ENCODE peak calls at places on chromosomes 6 and 20, in six cellular contexts. T is naive thymus-derived CD4-positive, alpha-beta T cell; Y is ovary; I is HL-60; C is pancreas; P is heart left ventricle. X is an unnamed sample.
A peak's percentile ranks its signal among the peaks of the same experiment; 100 is the strongest.

GRCh38 chr6:139970591-139970991 is 596.1 kb upstream of the CITED2 start:
- DNase-seq in T (no peak), Y (no peak), I (no peak), C (no peak), P (no peak), X (no peak)

GRCh38 chr6:133699986-133700385 is 188.9 kb upstream of the TCF21 start:
- DNase-seq in T (no peak), Y (no peak), I (no peak), C (no peak), P (no peak), X (no peak)

GRCh38 chr6:83770910-83771309 is 62.0 kb upstream of the SNAP91 start:
- DNase-seq in T (no peak), Y (no peak), I (no peak), C (no peak), P (no peak), X (no peak)

GRCh38 chr20:48180039-48180438 is 394.8 kb upstream of the SULF2 start:
- DNase-seq in T (no peak), Y (no peak), I (no peak), C (no peak), P (no peak), X (no peak)

GRCh38 chr6:97594834-97595233 is 311.8 kb upstream of the MMS22L start:
- DNase-seq in T (no peak), Y (no peak), I (no peak), C (no peak), P (peak; percentile 23), X (no peak)

GRCh38 chr6:168711049-168711640 is 270.2 kb downstream of the SMOC2 start:
- DNase-seq in T (no peak), Y (no peak), I (no peak), C (no peak), P (no peak), X (no peak)

GRCh38 chr20:45300961-45301360 is 5.7 kb upstream of the RBPJL start:
- DNase-seq in T (no peak), Y (no peak), I (peak; percentile 44), C (no peak), P (no peak), X (peak; percentile 72)

GRCh38 chr6:79353226-79353625 is 118.7 kb upstream of the HMGN3 start:
- DNase-seq in T (no peak), Y (no peak), I (no peak), C (no peak), P (no peak), X (no peak)

GRCh38 chr20:2700913-2701620 is 8.5 kb downstream of the EBF4 start:
- DNase-seq in T (no peak), Y (no peak), I (no peak), C (no peak), P (peak; percentile 5), X (no peak)

GRCh38 chr6:23874985-23875384 is 251.0 kb upstream of the NRSN1 start:
- DNase-seq in T (no peak), Y (no peak), I (no peak), C (no peak), P (no peak), X (no peak)

GRCh38 chr20:62320581-62321354 is 18.0 kb downstream of the ADRM1 start:
- DNase-seq in T (no peak), Y (peak; percentile 17), I (no peak), C (no peak), P (no peak), X (no peak)

GRCh38 chr6:113481441-113481840 is 375.7 kb upstream of the MARCKS start:
- DNase-seq in T (no peak), Y (no peak), I (peak; percentile 65), C (no peak), P (no peak), X (no peak)

GRCh38 chr6:139371421-139372253 is 2.8 kb downstream of the CITED2 start:
- DNase-seq in T (no peak), Y (no peak), I (no peak), C (no peak), P (no peak), X (no peak)

GRCh38 chr6:1386310-1386709 is 3.1 kb upstream of the FOXF2 start:
- DNase-seq in T (no peak), Y (no peak), I (no peak), C (no peak), P (no peak), X (no peak)
- H3K27me3 ChIP-seq in T (peaks cover 26% of the 10 kb centered on the region), Y (peaks cover 7% of the 10 kb centered on the region), I (peaks cover 82% of the 10 kb centered on the region), C (peaks cover 8% of the 10 kb centered on the region), P (peaks cover 87% of the 10 kb centered on the region), X (no peaks in the 10 kb centered on the region)

DNA sequence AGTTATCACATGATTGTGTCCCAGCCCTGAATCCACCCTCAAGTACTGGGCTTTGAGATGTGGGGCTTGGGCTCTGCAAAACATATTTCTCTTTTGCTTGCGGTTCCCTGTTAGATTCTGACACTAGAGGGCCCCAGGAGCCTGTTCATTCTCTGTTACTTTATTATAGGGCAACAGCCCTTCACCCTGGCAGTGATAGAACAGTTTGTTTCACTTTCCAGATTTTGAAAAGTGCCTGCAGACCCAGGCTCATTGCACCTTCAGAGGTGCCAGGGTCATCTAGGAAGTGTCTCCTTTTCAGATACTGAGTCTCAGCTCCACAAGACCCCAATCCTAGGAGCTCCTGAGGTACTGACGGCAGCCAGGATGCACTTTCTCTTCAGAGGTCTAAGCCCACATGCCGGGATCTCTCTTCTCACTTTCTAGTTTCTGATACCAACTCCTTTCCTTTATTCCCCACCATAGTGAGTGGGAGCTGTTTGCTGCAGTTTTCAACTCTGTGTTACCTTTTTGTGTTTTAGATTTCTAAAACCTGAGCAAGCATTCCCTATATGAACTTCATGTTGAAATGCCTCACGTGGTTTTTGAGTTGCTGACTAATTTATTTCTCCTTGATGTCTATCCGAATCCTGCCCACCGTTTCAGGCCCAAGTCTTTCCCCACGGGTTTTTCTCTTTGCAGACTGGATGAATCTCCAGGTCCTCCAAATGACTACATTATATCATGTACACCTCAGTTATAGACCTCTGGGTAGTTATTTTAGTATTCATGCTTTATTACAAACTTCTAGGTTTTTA is 10.9 kb downstream of the ABT1 start:
- DNase-seq in T (no peak), Y (no peak), I (peak; percentile 64), C (no peak), P (no peak), X (no peak)
- H3K4me3 ChIP-seq in T (peak overlapping the region; percentile 46), Y (no peak overlapping the region), I (no peak overlapping the region), C (no peak overlapping the region), P (peak overlapping the region; percentile 34), X (peak overlapping the region; percentile 46)

DNA sequence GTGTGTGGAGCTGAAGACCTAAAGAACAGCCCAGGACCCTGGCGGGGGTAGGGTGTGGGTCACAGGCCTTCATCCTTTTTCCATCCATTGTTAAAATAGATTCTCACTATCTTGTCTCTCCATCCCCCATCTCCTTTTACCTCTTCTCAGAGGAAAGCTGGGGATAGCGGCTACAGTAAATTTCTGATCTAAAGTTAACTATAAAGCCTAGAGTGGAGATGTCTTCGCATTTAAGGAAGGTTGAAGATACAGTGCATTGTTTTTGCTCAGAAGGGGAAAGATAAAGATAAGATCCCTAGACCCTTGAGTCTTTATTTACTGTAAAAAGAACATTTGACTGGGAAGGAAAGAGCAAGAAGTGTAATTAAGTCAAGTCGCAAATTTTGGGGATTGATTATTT is 8.6 kb downstream of the FOXA2 start:
- DNase-seq in T (no peak), Y (no peak), I (no peak), C (no peak), P (no peak), X (no peak)
- H3K27me3 ChIP-seq in T (peaks cover 9% of the 10 kb centered on the region), Y (no peaks in the 10 kb centered on the region), I (peaks cover 69% of the 10 kb centered on the region), C (no peaks in the 10 kb centered on the region), P (peaks cover 90% of the 10 kb centered on the region), X (no peaks in the 10 kb centered on the region)

GRCh38 chr6:10433322-10433721 is 18.4 kb upstream of the TFAP2A start:
- DNase-seq in T (no peak), Y (no peak), I (no peak), C (no peak), P (no peak), X (no peak)

GRCh38 chr6:10425973-10426780 is 11.3 kb upstream of the TFAP2A start:
- DNase-seq in T (no peak), Y (no peak), I (no peak), C (peak; percentile 74), P (no peak), X (no peak)

GRCh38 chr6:10426781-10427279 is 12.0 kb upstream of the TFAP2A start:
- DNase-seq in T (no peak), Y (no peak), I (no peak), C (no peak), P (no peak), X (no peak)

GRCh38 chr6:10431423-10432164 is 16.7 kb upstream of the TFAP2A start:
- DNase-seq in T (no peak), Y (no peak), I (no peak), C (no peak), P (no peak), X (no peak)

GRCh38 chr6:10429638-10430427 is 15.0 kb upstream of the TFAP2A start:
- DNase-seq in T (no peak), Y (no peak), I (peak; percentile 54), C (no peak), P (no peak), X (no peak)
- H3K4me3 ChIP-seq in T (no peak overlapping the region), Y (no peak overlapping the region), I (peak overlapping the region; percentile 27), C (no peak overlapping the region), P (no peak overlapping the region), X (no peak overlapping the region)

GRCh38 chr20:24468401-24469115 is 871 bp upstream of the SYNDIG1 start:
- DNase-seq in T (no peak), Y (no peak), I (no peak), C (no peak), P (no peak), X (no peak)

GRCh38 chr20:24469116-24470030 is at the start of gene SYNDIG1:
- DNase-seq in T (no peak), Y (peak; percentile 31), I (no peak), C (no peak), P (peak; percentile 38), X (peak; percentile 83)

GRCh38 chr20:24470031-24470781 is 777 bp downstream of the SYNDIG1 start:
- DNase-seq in T (no peak), Y (peak; percentile 20), I (no peak), C (no peak), P (no peak), X (peak; percentile 85)

GRCh38 chr20:24472426-24472825 is 3.0 kb downstream of the SYNDIG1 start:
- DNase-seq in T (no peak), Y (no peak), I (no peak), C (no peak), P (no peak), X (no peak)

GRCh38 chr20:24470782-24471582 is 1.6 kb downstream of the SYNDIG1 start:
- DNase-seq in T (no peak), Y (no peak), I (no peak), C (no peak), P (no peak), X (no peak)
- H3K27me3 ChIP-seq in T (peaks cover 3% of the 10 kb centered on the region), Y (no peaks in the 10 kb centered on the region), I (peaks cover 51% of the 10 kb centered on the region), C (no peaks in the 10 kb centered on the region), P (no peaks in the 10 kb centered on the region), X (no peaks in the 10 kb centered on the region)

X was measured in aorta.